ENCODE peak calls at places on chromosome 4, in four cellular contexts. One of them, this sample, is unnamed.
A peak's percentile ranks its signal among the peaks of the same experiment; 100 is the strongest.

GRCh38 chr4:70601422-70602039 is 9.5 kb downstream of the AMBN start:
- DNase-seq in K562: peak; percentile 30
- DNase-seq in HepG2: peak; percentile 62
- DNase-seq in GM12878: peak; percentile 34
- DNase-seq in this sample: peak; percentile 13

GRCh38 chr4:8742546-8742945 is 129.1 kb downstream of the HMX1 start:
- DNase-seq in K562: no peak
- DNase-seq in HepG2: no peak
- DNase-seq in GM12878: no peak
- DNase-seq in this sample: no peak

GRCh38 chr4:101197350-101197749 is 150.0 kb downstream of the PPP3CA start:
- DNase-seq in K562: no peak
- DNase-seq in HepG2: peak; percentile 57
- DNase-seq in GM12878: no peak
- DNase-seq in this sample: no peak

GRCh38 chr4:14669418-14669817 is 332.9 kb upstream of the CPEB2 start:
- DNase-seq in K562: no peak
- DNase-seq in HepG2: no peak
- DNase-seq in GM12878: no peak
- DNase-seq in this sample: no peak

GRCh38 chr4:38242822-38243384 is 282.7 kb downstream of the PTTG2 start:
- DNase-seq in K562: peak; percentile 61
- DNase-seq in HepG2: no peak
- DNase-seq in GM12878: no peak
- DNase-seq in this sample: no peak

GRCh38 chr4:87219648-87220093 is 747 bp downstream of the KLHL8 start:
- DNase-seq in K562: no peak
- DNase-seq in HepG2: peak; percentile 11
- DNase-seq in GM12878: no peak
- DNase-seq in this sample: no peak

GRCh38 chr4:178471994-178472393 is 1029.8 kb upstream of the AGA start:
- DNase-seq in K562: no peak
- DNase-seq in HepG2: no peak
- DNase-seq in GM12878: no peak
- DNase-seq in this sample: no peak

GRCh38 chr4:106978046-106978774 is 57.9 kb downstream of the DKK2 start:
- DNase-seq in K562: no peak
- DNase-seq in HepG2: no peak
- DNase-seq in GM12878: no peak
- DNase-seq in this sample: no peak

GRCh38 chr4:41652971-41653370 is 95.6 kb downstream of the PHOX2B start:
- DNase-seq in K562: no peak
- DNase-seq in HepG2: no peak
- DNase-seq in GM12878: no peak
- DNase-seq in this sample: no peak

GRCh38 chr4:175435437-175435836 is 376.6 kb downstream of the GPM6A start:
- DNase-seq in K562: no peak
- DNase-seq in HepG2: no peak
- DNase-seq in GM12878: no peak
- DNase-seq in this sample: peak; percentile 37

GRCh38 chr4:106691749-106692148 is 323.2 kb upstream of the GIMD1 start:
- DNase-seq in K562: no peak
- DNase-seq in HepG2: no peak
- DNase-seq in GM12878: no peak
- DNase-seq in this sample: peak; percentile 16

GRCh38 chr4:14428125-14428524 is 574.2 kb upstream of the CPEB2 start:
- DNase-seq in K562: no peak
- DNase-seq in HepG2: no peak
- DNase-seq in GM12878: no peak
- DNase-seq in this sample: no peak

GRCh38 chr4:23500876-23501275 is 389.0 kb downstream of the PPARGC1A start:
- DNase-seq in K562: no peak
- DNase-seq in HepG2: no peak
- DNase-seq in GM12878: no peak
- DNase-seq in this sample: no peak

GRCh38 chr4:8090312-8090711 is 68.3 kb downstream of the ABLIM2 start:
- DNase-seq in K562: no peak
- DNase-seq in HepG2: no peak
- DNase-seq in GM12878: no peak
- DNase-seq in this sample: no peak

GRCh38 chr4:89161841-89162240 is 50.5 kb downstream of the TIGD2 start:
- DNase-seq in K562: no peak
- DNase-seq in HepG2: no peak
- DNase-seq in GM12878: no peak
- DNase-seq in this sample: no peak

GRCh38 chr4:22515145-22515887 is 550 bp downstream of the ADGRA3 start:
- DNase-seq in K562: peak; percentile 17
- DNase-seq in HepG2: peak; percentile 86
- DNase-seq in GM12878: no peak
- DNase-seq in this sample: peak; percentile 86

GRCh38 chr4:108433832-108434231 is 186.5 kb upstream of the RPL34 start:
- DNase-seq in K562: no peak
- DNase-seq in HepG2: no peak
- DNase-seq in GM12878: no peak
- DNase-seq in this sample: no peak

GRCh38 chr4:173990126-173990878 is 293.2 kb downstream of the FBXO8 start:
- DNase-seq in K562: peak; percentile 15
- DNase-seq in HepG2: peak; percentile 15
- DNase-seq in GM12878: no peak
- DNase-seq in this sample: no peak

GRCh38 chr4:86919824-86920223 is 15.0 kb upstream of the AFF1 start:
- DNase-seq in K562: no peak
- DNase-seq in HepG2: no peak
- DNase-seq in GM12878: no peak
- DNase-seq in this sample: no peak

GRCh38 chr4:14196141-14196540 is 568.6 kb upstream of the BOD1L1 start:
- DNase-seq in K562: no peak
- DNase-seq in HepG2: no peak
- DNase-seq in GM12878: no peak
- DNase-seq in this sample: no peak

GRCh38 chr4:140497428-140497775 is 691 bp downstream of the MGAT4D start:
- DNase-seq in K562: no peak
- DNase-seq in HepG2: no peak
- DNase-seq in GM12878: no peak
- DNase-seq in this sample: no peak

GRCh38 chr4:54986095-54986846 is 139.1 kb downstream of the KDR start:
- DNase-seq in K562: no peak
- DNase-seq in HepG2: no peak
- DNase-seq in GM12878: no peak
- DNase-seq in this sample: no peak
- TF ChIP-seq YY1 in K562: no peak
- TF ChIP-seq YY1 in HepG2: no peak
- TF ChIP-seq YY1 in GM12878: no peak
- TF ChIP-seq YY1 in this sample: no peak

GRCh38 chr4:153489856-153490558 is 23.8 kb downstream of the TMEM131L start:
- DNase-seq in K562: no peak
- DNase-seq in HepG2: no peak
- DNase-seq in GM12878: no peak
- DNase-seq in this sample: no peak
- TF ChIP-seq CTCF in K562: no peak
- TF ChIP-seq CTCF in HepG2: no peak
- TF ChIP-seq CTCF in GM12878: no peak
- TF ChIP-seq CTCF in this sample: no peak

GRCh38 chr4:1824746-1825145 is 31.2 kb downstream of the LETM1 start:
- DNase-seq in K562: no peak
- DNase-seq in HepG2: no peak
- DNase-seq in GM12878: no peak
- DNase-seq in this sample: no peak
- TF ChIP-seq CHD2 in K562: no peak
- TF ChIP-seq CHD2 in HepG2: no peak
- TF ChIP-seq CHD2 in GM12878: no peak
- TF ChIP-seq CHD2 in this sample: no peak

GRCh38 chr4:63123441-63123840 is 1285.8 kb downstream of the TECRL start:
- DNase-seq in K562: no peak
- DNase-seq in HepG2: peak; percentile 6
- DNase-seq in GM12878: no peak
- DNase-seq in this sample: no peak
- TF ChIP-seq YY1 in K562: no peak
- TF ChIP-seq YY1 in HepG2: no peak
- TF ChIP-seq YY1 in GM12878: no peak
- TF ChIP-seq YY1 in this sample: no peak

DNA sequence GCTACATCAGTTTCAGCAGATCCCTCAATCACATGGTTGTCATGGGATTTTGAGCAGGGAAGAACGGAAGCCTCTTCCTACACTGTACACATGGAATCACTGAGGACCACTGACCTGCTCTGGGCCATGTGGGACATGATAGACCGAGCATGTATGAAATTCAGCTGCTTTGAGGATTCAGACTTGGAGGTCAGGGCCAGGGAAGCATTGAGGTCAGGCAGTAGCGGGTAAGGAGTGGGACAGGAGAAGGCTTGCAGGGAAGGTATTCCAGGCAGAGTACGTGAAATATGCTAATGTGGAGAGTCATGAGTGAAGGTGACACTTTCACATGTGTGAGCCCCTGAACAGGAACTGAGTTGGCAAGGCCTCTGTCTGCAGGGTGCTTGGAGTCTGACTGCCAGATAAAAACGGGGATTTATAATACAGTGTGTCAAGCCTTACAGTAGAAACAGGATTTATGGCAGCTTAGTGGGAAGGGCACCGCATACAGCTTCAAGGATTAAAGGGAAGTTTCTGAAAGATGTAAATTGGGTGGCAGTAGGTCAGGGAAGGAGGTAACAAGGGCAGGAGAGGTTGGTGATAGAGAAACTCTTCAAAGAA is 111.7 kb downstream of the STK32B start:
- DNase-seq in K562: no peak
- DNase-seq in HepG2: no peak
- DNase-seq in GM12878: no peak
- DNase-seq in this sample: no peak
- TF ChIP-seq CTCF in K562: no peak
- TF ChIP-seq CTCF in HepG2: no peak
- TF ChIP-seq CTCF in GM12878: no peak
- TF ChIP-seq CTCF in this sample: no peak

DNA sequence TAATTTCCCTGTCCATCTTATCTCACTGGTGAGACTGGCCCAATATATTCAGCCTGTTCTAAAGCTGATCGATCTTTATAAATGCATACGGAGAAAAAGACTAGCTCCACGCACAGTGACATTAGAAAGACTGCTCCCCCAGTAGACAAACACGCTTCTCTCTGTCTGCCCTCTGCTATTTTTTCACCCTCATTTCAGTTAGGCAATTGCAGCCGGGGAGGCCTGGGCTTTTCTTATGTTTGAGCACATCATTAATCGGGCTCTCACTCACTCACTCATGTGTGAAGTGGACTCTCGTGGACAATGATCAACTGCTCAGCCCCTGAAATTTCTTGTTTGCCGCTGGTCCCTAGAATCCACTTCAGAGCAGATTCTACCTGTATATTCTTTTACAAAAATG is 824.7 kb upstream of the TENM3 start:
- DNase-seq in K562: no peak
- DNase-seq in HepG2: no peak
- DNase-seq in GM12878: no peak
- DNase-seq in this sample: no peak
- TF ChIP-seq CHD2 in K562: no peak
- TF ChIP-seq CHD2 in HepG2: no peak
- TF ChIP-seq CHD2 in GM12878: no peak
- TF ChIP-seq CHD2 in this sample: no peak

This sample was measured in SK-N-SH.